ENCODE peak calls at places on chromosomes 2 and 18, in five cellular contexts. One of them, this sample, is unnamed. For H3K4me1, the result is how much of the 10 kb centered on the place peaks cover.

GRCh38 chr2:8413589-8414135 is 268.2 kb upstream of the ID2 start:
- DNase-seq in Peyer's patch: no peak
- DNase-seq in IMR-90: peak
- DNase-seq in heart left ventricle: peak
- DNase-seq in sigmoid colon: no peak
- DNase-seq in this sample: no peak

GRCh38 chr2:54492335-54492734 is 36.2 kb downstream of the SPTBN1 start:
- DNase-seq in Peyer's patch: no peak
- DNase-seq in IMR-90: no peak
- DNase-seq in heart left ventricle: no peak
- DNase-seq in sigmoid colon: no peak
- DNase-seq in this sample: no peak

GRCh38 chr2:63056309-63057065 is 5.9 kb downstream of the OTX1 start:
- DNase-seq in Peyer's patch: no peak
- DNase-seq in IMR-90: no peak
- DNase-seq in heart left ventricle: peak
- DNase-seq in sigmoid colon: peak
- DNase-seq in this sample: no peak

GRCh38 chr18:811192-812122 is 585 bp downstream of the YES1 start:
- DNase-seq in Peyer's patch: no peak
- DNase-seq in IMR-90: peak
- DNase-seq in heart left ventricle: peak
- DNase-seq in sigmoid colon: peak
- DNase-seq in this sample: peak

GRCh38 chr18:42533010-42533409 is 578.0 kb downstream of the PIK3C3 start:
- DNase-seq in Peyer's patch: no peak
- DNase-seq in IMR-90: no peak
- DNase-seq in heart left ventricle: no peak
- DNase-seq in sigmoid colon: no peak
- DNase-seq in this sample: no peak

GRCh38 chr18:12307251-12307736 is 747 bp upstream of the TUBB6 start:
- DNase-seq in Peyer's patch: no peak
- DNase-seq in IMR-90: peak
- DNase-seq in heart left ventricle: peak
- DNase-seq in sigmoid colon: peak
- DNase-seq in this sample: peak

GRCh38 chr2:177201919-177202346 is 10.7 kb upstream of the HNRNPA3 start:
- DNase-seq in Peyer's patch: no peak
- DNase-seq in IMR-90: no peak
- DNase-seq in heart left ventricle: no peak
- DNase-seq in sigmoid colon: no peak
- DNase-seq in this sample: no peak

GRCh38 chr2:101349893-101350662 is 37.2 kb downstream of the CREG2 start:
- DNase-seq in Peyer's patch: no peak
- DNase-seq in IMR-90: peak
- DNase-seq in heart left ventricle: no peak
- DNase-seq in sigmoid colon: no peak
- DNase-seq in this sample: no peak

GRCh38 chr2:229179598-229179997 is 91.5 kb downstream of the PID1 start:
- DNase-seq in Peyer's patch: no peak
- DNase-seq in IMR-90: no peak
- DNase-seq in heart left ventricle: no peak
- DNase-seq in sigmoid colon: no peak
- DNase-seq in this sample: peak

GRCh38 chr2:238561230-238561629 is 134.5 kb downstream of the ASB1 start:
- DNase-seq in Peyer's patch: no peak
- DNase-seq in IMR-90: no peak
- DNase-seq in heart left ventricle: no peak
- DNase-seq in sigmoid colon: no peak
- DNase-seq in this sample: no peak

GRCh38 chr2:44560961-44561360 is 199.2 kb downstream of the CAMKMT start:
- DNase-seq in Peyer's patch: no peak
- DNase-seq in IMR-90: peak
- DNase-seq in heart left ventricle: no peak
- DNase-seq in sigmoid colon: no peak
- DNase-seq in this sample: no peak

GRCh38 chr2:101931402-101931801 is 60.4 kb upstream of the IL1R2 start:
- DNase-seq in Peyer's patch: no peak
- DNase-seq in IMR-90: no peak
- DNase-seq in heart left ventricle: no peak
- DNase-seq in sigmoid colon: no peak
- DNase-seq in this sample: no peak

GRCh38 chr2:109702250-109702985 is 88.3 kb downstream of the SOWAHC start:
- DNase-seq in Peyer's patch: no peak
- DNase-seq in IMR-90: peak
- DNase-seq in heart left ventricle: no peak
- DNase-seq in sigmoid colon: peak
- DNase-seq in this sample: no peak

GRCh38 chr18:46623541-46623940 is 33.5 kb downstream of the LOXHD1 start:
- DNase-seq in Peyer's patch: peak
- DNase-seq in IMR-90: no peak
- DNase-seq in heart left ventricle: no peak
- DNase-seq in sigmoid colon: no peak
- DNase-seq in this sample: no peak

GRCh38 chr2:188524519-188525113 is 232.9 kb downstream of the GULP1 start:
- DNase-seq in Peyer's patch: no peak
- DNase-seq in IMR-90: peak
- DNase-seq in heart left ventricle: no peak
- DNase-seq in sigmoid colon: no peak
- DNase-seq in this sample: peak

GRCh38 chr2:233152541-233152940 is 92.4 kb downstream of the INPP5D start:
- DNase-seq in Peyer's patch: no peak
- DNase-seq in IMR-90: peak
- DNase-seq in heart left ventricle: peak
- DNase-seq in sigmoid colon: no peak
- DNase-seq in this sample: peak

DNA sequence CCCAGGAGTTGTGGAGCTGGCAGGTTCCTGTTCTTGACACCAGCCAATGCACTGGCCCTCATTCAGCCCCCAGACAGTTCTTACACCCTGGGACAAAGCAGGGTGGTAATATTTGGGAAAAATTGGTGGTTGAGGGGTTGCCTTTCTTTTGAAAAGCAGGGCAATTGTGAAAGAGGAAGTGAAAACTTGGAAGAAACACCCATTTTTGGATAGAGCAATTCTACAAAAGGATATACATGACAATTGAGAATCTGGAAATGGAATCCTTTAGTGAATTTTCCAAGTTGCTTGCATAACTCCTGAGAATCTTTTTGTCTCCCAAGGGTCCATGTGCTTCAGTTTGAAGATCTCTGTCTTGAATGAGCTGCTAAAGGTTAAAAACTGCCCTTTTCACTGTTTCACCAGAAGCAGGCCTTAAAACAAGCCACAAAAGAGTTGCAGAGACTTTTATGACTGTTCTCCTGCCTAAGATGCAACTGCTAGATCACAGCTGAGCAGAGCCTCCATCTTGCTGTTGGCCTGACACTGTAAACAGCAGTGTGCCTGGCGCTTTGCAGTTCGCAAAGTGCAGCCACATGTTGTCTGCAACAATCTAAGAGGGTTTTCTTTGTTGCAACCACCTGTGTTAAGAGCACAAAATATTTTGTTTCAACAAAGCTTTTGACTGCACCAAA is 11.8 kb downstream of the COL4A4 start:
- DNase-seq in Peyer's patch: no peak
- DNase-seq in IMR-90: no peak
- DNase-seq in heart left ventricle: no peak
- DNase-seq in sigmoid colon: no peak
- DNase-seq in this sample: no peak
- H3K27ac ChIP-seq in Peyer's patch: no peak
- H3K27ac ChIP-seq in IMR-90: no peak
- H3K27ac ChIP-seq in heart left ventricle: no peak
- H3K27ac ChIP-seq in sigmoid colon: no peak
- H3K27ac ChIP-seq in this sample: no peak

DNA sequence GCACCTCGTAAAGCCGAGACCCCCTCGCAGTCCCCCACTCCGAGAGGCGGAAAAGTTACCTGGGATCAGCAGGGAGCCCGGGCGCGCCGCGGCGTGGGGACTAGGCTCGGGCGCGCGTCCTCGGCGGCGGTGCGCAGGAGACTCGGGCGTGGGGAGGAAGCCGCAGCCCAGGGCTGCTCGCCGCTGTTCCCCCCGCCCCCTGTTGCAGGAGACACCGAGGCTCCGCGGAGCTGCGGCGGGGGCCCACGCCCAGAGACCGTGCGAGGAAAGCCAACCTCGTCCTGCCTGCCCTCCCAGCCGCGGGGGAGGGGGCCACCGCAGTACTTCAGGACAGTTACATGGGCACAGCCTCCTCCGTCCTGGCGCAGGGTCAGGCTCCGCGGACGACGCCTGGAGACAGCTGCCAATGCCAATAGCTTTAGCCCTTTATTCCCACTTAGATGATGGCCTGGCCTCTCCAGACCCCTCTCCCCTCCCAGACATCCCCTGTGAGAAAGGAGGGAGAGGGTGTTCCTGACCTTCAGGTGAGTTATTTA is at the start of gene EPB41L3:
- DNase-seq in Peyer's patch: no peak
- DNase-seq in IMR-90: peak
- DNase-seq in heart left ventricle: peak
- DNase-seq in sigmoid colon: peak
- DNase-seq in this sample: peak
- TF ChIP-seq POLR2A in Peyer's patch: no peak
- TF ChIP-seq POLR2A in IMR-90: no peak
- TF ChIP-seq POLR2A in heart left ventricle: no peak
- TF ChIP-seq POLR2A in sigmoid colon: no peak
- TF ChIP-seq POLR2A in this sample: no peak

DNA sequence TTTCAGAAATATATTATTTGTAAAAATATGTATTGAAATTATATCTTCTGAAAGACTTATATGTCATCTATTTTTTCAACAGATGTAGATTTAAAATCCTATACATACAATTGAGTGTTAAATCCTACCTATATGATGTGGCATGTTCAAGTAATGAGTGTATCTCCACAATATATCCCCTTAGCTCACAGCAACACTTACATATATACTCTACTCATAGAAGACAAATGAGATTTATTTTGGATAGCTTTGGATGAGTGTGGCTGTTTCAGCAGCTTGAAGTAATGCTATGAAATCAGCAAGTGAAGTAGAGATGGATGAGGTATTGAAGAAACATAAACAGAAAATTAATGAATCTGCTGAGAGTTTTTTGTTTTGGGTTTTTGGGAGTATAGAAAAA is 263.1 kb downstream of the ARHGAP15 start:
- DNase-seq in Peyer's patch: no peak
- DNase-seq in IMR-90: no peak
- DNase-seq in heart left ventricle: no peak
- DNase-seq in sigmoid colon: no peak
- DNase-seq in this sample: no peak
- H3K4me1 ChIP-seq in Peyer's patch: under half
- H3K4me1 ChIP-seq in IMR-90: under half
- H3K4me1 ChIP-seq in heart left ventricle: under half
- H3K4me1 ChIP-seq in sigmoid colon: under half
- H3K4me1 ChIP-seq in this sample: under half

DNA sequence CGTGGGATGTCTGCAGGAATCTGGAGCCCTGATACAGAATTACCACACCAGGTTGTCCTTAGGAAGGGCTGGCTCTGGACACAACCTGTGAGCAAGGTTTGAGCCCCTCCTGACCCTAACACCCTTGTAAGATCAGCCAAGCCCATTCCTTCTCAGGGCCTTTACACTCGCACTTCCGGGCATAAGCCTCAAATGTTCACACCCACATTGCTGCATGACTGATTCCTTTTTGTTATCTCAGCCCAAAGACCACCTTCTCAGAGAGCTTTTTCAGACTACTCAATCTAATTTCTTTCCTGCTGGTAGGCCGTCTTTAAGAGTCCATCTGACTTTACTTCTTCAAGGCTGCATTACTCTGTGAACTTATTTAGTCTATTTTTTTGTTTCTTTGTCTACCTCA is 464.0 kb upstream of the SPRED2 start:
- DNase-seq in Peyer's patch: no peak
- DNase-seq in IMR-90: no peak
- DNase-seq in heart left ventricle: no peak
- DNase-seq in sigmoid colon: no peak
- DNase-seq in this sample: no peak
- H3K27ac ChIP-seq in Peyer's patch: no peak
- H3K27ac ChIP-seq in IMR-90: no peak
- H3K27ac ChIP-seq in heart left ventricle: no peak
- H3K27ac ChIP-seq in sigmoid colon: no peak
- H3K27ac ChIP-seq in this sample: no peak

DNA sequence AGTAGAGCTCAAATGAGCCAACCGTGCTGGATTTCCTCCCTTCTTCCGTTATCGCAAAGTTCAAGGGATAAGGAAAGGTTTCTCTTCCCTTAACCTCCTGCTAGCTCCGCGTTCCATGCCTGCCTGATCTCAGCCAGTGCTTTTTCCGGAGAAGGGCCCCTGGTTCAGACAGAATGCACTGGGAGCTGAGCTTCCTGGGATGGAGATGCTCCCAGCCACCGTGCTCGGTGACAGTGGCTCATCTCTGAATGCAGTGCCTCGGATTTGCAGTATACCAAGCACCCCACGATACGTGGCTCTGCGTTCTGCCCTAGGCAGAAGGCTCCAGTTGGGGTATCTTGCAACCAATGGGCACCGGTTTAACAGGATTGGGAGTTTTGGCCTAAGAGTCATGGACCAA is 809 bp downstream of the CNTNAP5 start:
- DNase-seq in Peyer's patch: no peak
- DNase-seq in IMR-90: no peak
- DNase-seq in heart left ventricle: no peak
- DNase-seq in sigmoid colon: no peak
- DNase-seq in this sample: no peak
- TF ChIP-seq POLR2A in Peyer's patch: no peak
- TF ChIP-seq POLR2A in IMR-90: no peak
- TF ChIP-seq POLR2A in heart left ventricle: no peak
- TF ChIP-seq POLR2A in sigmoid colon: no peak
- TF ChIP-seq POLR2A in this sample: no peak

GRCh38 chr18:59664329-59664728 is 32.9 kb downstream of the CCBE1 start:
- DNase-seq in Peyer's patch: no peak
- DNase-seq in IMR-90: peak
- DNase-seq in heart left ventricle: no peak
- DNase-seq in sigmoid colon: no peak
- DNase-seq in this sample: no peak

GRCh38 chr18:59665057-59666007 is 31.9 kb downstream of the CCBE1 start:
- DNase-seq in Peyer's patch: no peak
- DNase-seq in IMR-90: peak
- DNase-seq in heart left ventricle: no peak
- DNase-seq in sigmoid colon: no peak
- DNase-seq in this sample: no peak

GRCh38 chr18:59660976-59661743 is 36.1 kb downstream of the CCBE1 start:
- DNase-seq in Peyer's patch: no peak
- DNase-seq in IMR-90: peak
- DNase-seq in heart left ventricle: no peak
- DNase-seq in sigmoid colon: no peak
- DNase-seq in this sample: no peak

GRCh38 chr18:59662008-59662701 is 35.1 kb downstream of the CCBE1 start:
- DNase-seq in Peyer's patch: no peak
- DNase-seq in IMR-90: peak
- DNase-seq in heart left ventricle: no peak
- DNase-seq in sigmoid colon: no peak
- DNase-seq in this sample: no peak

GRCh38 chr18:59663096-59663495 is 34.1 kb downstream of the CCBE1 start:
- DNase-seq in Peyer's patch: no peak
- DNase-seq in IMR-90: no peak
- DNase-seq in heart left ventricle: no peak
- DNase-seq in sigmoid colon: no peak
- DNase-seq in this sample: no peak
- H3K4me1 ChIP-seq in Peyer's patch: under half
- H3K4me1 ChIP-seq in IMR-90: under half
- H3K4me1 ChIP-seq in heart left ventricle: under half
- H3K4me1 ChIP-seq in sigmoid colon: half or more
- H3K4me1 ChIP-seq in this sample: under half

This sample was measured in testis.